ENCODE peak calls at places on chromosomes 5 and 9, in six cellular contexts. L is Calu3, K is GM03348, X is RWPE1, I is ELR, B is hippocampal formation. E is an unnamed sample.

GRCh38 chr5:139808481-139809330 is 13.1 kb downstream of the PSD2 start:
- DNase-seq in B (no peak), X (peak), K (peak), I (peak), L (peak), E (no peak)

GRCh38 chr5:5422819-5423515 is 490 bp downstream of the ICE1 start:
- DNase-seq in L (no peak), I (peak), X (peak), K (no peak), B (no peak), E (no peak)

GRCh38 chr5:75963554-75963953 is 119.6 kb upstream of the SV2C start:
- DNase-seq in X (no peak), L (no peak), K (no peak), I (no peak), B (no peak), E (no peak)

GRCh38 chr9:129587487-129588262 is 33.2 kb downstream of the C9orf50 start:
- DNase-seq in I (no peak), B (no peak), L (no peak), K (no peak), X (no peak), E (no peak)

GRCh38 chr5:173705512-173705825 is 89.0 kb upstream of the BOD1 start:
- DNase-seq in B (no peak), X (no peak), K (no peak), I (no peak), L (no peak), E (no peak)

GRCh38 chr5:157479612-157480510 is 19.8 kb downstream of the NIPAL4 start:
- DNase-seq in I (no peak), L (no peak), B (no peak), K (no peak), X (no peak), E (peak)

GRCh38 chr9:104991144-104991953 is 63.4 kb upstream of the ABCA1 start:
- DNase-seq in K (peak), B (peak), X (peak), I (peak), L (peak), E (peak)

GRCh38 chr5:111703662-111704061 is 53.3 kb downstream of the NREP start:
- DNase-seq in B (no peak), L (no peak), K (no peak), I (no peak), X (no peak), E (no peak)

GRCh38 chr9:88995627-88996026 is 4.4 kb downstream of the S1PR3 start:
- DNase-seq in L (no peak), K (no peak), B (no peak), X (no peak), I (no peak), E (no peak)

GRCh38 chr5:41736641-41737040 is 133.6 kb downstream of the OXCT1 start:
- DNase-seq in I (no peak), K (no peak), X (no peak), L (no peak), B (no peak), E (no peak)

GRCh38 chr5:83467315-83468044 is 4.1 kb upstream of the VCAN start:
- DNase-seq in K (peak), B (no peak), I (peak), L (no peak), X (no peak), E (no peak)

GRCh38 chr5:141681695-141682641 is at the start of gene ARAP3:
- DNase-seq in B (no peak), X (peak), I (peak), K (peak), L (peak), E (peak)

GRCh38 chr5:10759111-10759510 is 1.9 kb downstream of the DAP start:
- DNase-seq in K (no peak), I (no peak), B (no peak), X (no peak), L (no peak), E (no peak)

GRCh38 chr5:15664961-15665360 is 165.0 kb downstream of the FBXL7 start:
- DNase-seq in B (no peak), K (peak), L (no peak), I (peak), X (no peak), E (no peak)

GRCh38 chr5:103434057-103434456 is 128.5 kb downstream of the NUDT12 start:
- DNase-seq in I (no peak), L (no peak), B (no peak), X (no peak), K (no peak), E (no peak)

GRCh38 chr5:73179730-73180129 is 6.7 kb downstream of the TMEM174 start:
- DNase-seq in L (no peak), X (no peak), K (no peak), I (no peak), B (no peak), E (no peak)

GRCh38 chr5:150589791-150590601 is 50.5 kb upstream of the SYNPO start:
- DNase-seq in K (peak), L (no peak), I (peak), X (no peak), B (no peak), E (peak)

GRCh38 chr9:114035845-114036785 is 42.0 kb downstream of the AMBP start:
- DNase-seq in L (no peak), B (no peak), K (no peak), I (no peak), X (no peak), E (peak)

GRCh38 chr5:89399553-89399952 is 516.6 kb upstream of the MEF2C start:
- DNase-seq in K (peak), X (no peak), B (no peak), L (no peak), I (peak), E (no peak)

GRCh38 chr5:80754900-80755299 is 100.1 kb upstream of the DHFR start:
- DNase-seq in X (no peak), K (no peak), I (no peak), L (no peak), B (no peak), E (no peak)

GRCh38 chr9:120759755-120760400 is 33.3 kb downstream of the FBXW2 start:
- DNase-seq in L (no peak), X (no peak), B (no peak), K (no peak), I (no peak), E (no peak)

GRCh38 chr9:69885931-69886330 is 65.3 kb downstream of the CFAP95 start:
- DNase-seq in X (no peak), K (no peak), B (peak), I (peak), L (no peak), E (no peak)

GRCh38 chr5:102755691-102756371 is 726 bp downstream of the PAM start:
- DNase-seq in I (peak), K (peak), X (peak), L (peak), B (peak), E (no peak)

GRCh38 chr5:78377718-78378105 is 17.3 kb downstream of the SCAMP1 start:
- DNase-seq in X (no peak), L (no peak), I (peak), K (no peak), B (no peak), E (no peak)

GRCh38 chr9:32942755-32943460 is 58.5 kb downstream of the APTX start:
- DNase-seq in X (no peak), L (no peak), I (no peak), B (no peak), K (no peak), E (no peak)

GRCh38 chr5:149796025-149796424 is 65.9 kb downstream of the PPARGC1B start:
- DNase-seq in B (no peak), L (no peak), I (peak), K (no peak), X (no peak), E (no peak)

GRCh38 chr5:87541033-87541432 is 128.3 kb upstream of the CCNH start:
- DNase-seq in B (peak), L (peak), X (peak), I (peak), K (peak), E (peak)

GRCh38 chr9:102054811-102055210 is 316.4 kb upstream of the GRIN3A start:
- DNase-seq in K (no peak), L (no peak), X (no peak), B (no peak), I (no peak), E (no peak)

GRCh38 chr5:90398726-90399125 is 10.8 kb downstream of the CETN3 start:
- DNase-seq in X (no peak), B (peak), L (no peak), K (no peak), I (no peak), E (no peak)

GRCh38 chr5:16741007-16741406 is 124.2 kb upstream of the RETREG1 start:
- DNase-seq in L (no peak), I (peak), K (peak), B (peak), X (peak), E (no peak)

GRCh38 chr5:15013654-15014463 is 142.3 kb upstream of the ANKH start:
- DNase-seq in K (peak), I (peak), L (no peak), X (peak), B (peak), E (no peak)

GRCh38 chr5:118397231-118397630 is 591.1 kb downstream of the DTWD2 start:
- DNase-seq in X (no peak), B (no peak), I (no peak), L (no peak), K (no peak), E (no peak)

GRCh38 chr5:44565872-44566271 is 176.7 kb upstream of the FGF10 start:
- DNase-seq in B (no peak), K (no peak), L (no peak), I (no peak), X (no peak), E (no peak)

GRCh38 chr9:23754551-23754950 is 71.5 kb downstream of the ELAVL2 start:
- DNase-seq in X (no peak), B (no peak), I (no peak), L (no peak), K (no peak), E (no peak)

GRCh38 chr5:72018158-72018803 is 89.0 kb upstream of the MAP1B start:
- DNase-seq in L (peak), I (peak), X (peak), B (no peak), K (peak), E (peak)

GRCh38 chr9:111980398-111980797 is 83.8 kb downstream of the UGCG start:
- DNase-seq in L (no peak), I (no peak), B (no peak), X (no peak), K (no peak), E (no peak)

E was measured in left lobe of liver.